ENCODE peak calls at places on chromosomes 1 and 21, in seven cellular contexts. P is heart left ventricle; I is OCI-LY7; V is IMR-90; W is stomach; T is aorta; B is naive thymus-derived CD4-positive, alpha-beta T cell. N is an unnamed sample.

GRCh38 chr1:20634594-20635084 is 1.4 kb downstream of the PINK1 start:
- DNase-seq in W (peak; percentile 68), B (peak; percentile 39), V (peak; percentile 25), I (no peak), T (no peak), P (no peak), N (peak; percentile 30)

GRCh38 chr21:41025057-41025390 is 142.9 kb upstream of the BACE2 start:
- DNase-seq in T (no peak), B (no peak), W (no peak), V (no peak), P (no peak), I (no peak), N (no peak)

GRCh38 chr21:36422279-36423098 is 37.3 kb downstream of the CHAF1B start:
- DNase-seq in W (peak; percentile 66), P (no peak), B (no peak), V (peak; percentile 71), I (peak; percentile 53), T (peak; percentile 75), N (peak; percentile 42)

GRCh38 chr1:19418503-19418971 is 66.8 kb downstream of the CAPZB start:
- DNase-seq in V (peak; percentile 84), W (no peak), I (no peak), B (no peak), T (no peak), P (no peak), N (no peak)

GRCh38 chr1:43525995-43526394 is 4.7 kb upstream of the PTPRF start:
- DNase-seq in P (no peak), I (no peak), T (peak; percentile 46), W (no peak), B (no peak), V (peak; percentile 67), N (peak; percentile 63)

GRCh38 chr1:203086992-203087763 is 1.4 kb upstream of the MYOG start:
- DNase-seq in W (peak; percentile 9), T (no peak), P (no peak), V (no peak), I (no peak), B (no peak), N (no peak)

GRCh38 chr21:31660134-31660565 is 657 bp downstream of the SOD1 start:
- DNase-seq in B (peak; percentile 27), I (peak; percentile 64), W (no peak), V (no peak), T (peak; percentile 87), P (no peak), N (no peak)

GRCh38 chr1:236942431-236942830 is 61.8 kb downstream of the MT1HL1 start:
- DNase-seq in W (no peak), T (no peak), P (no peak), I (no peak), V (no peak), B (no peak), N (no peak)

GRCh38 chr21:45403133-45403824 is 1.7 kb upstream of the COL18A1 start:
- DNase-seq in V (no peak), P (peak; percentile 38), B (no peak), W (no peak), I (no peak), T (peak; percentile 61), N (no peak)

GRCh38 chr1:16175610-16176553 is 20.0 kb upstream of the EPHA2 start:
- DNase-seq in I (no peak), T (peak; percentile 96), V (peak; percentile 91), W (peak; percentile 94), P (peak; percentile 93), B (no peak), N (peak; percentile 84)

GRCh38 chr1:155133799-155134281 is 1.8 kb upstream of the SLC50A1 start:
- DNase-seq in B (no peak), P (no peak), V (no peak), W (no peak), I (no peak), T (no peak), N (no peak)

GRCh38 chr1:47660622-47661021 is 222.8 kb downstream of the FOXD2 start:
- DNase-seq in W (no peak), V (no peak), I (no peak), P (no peak), T (no peak), B (no peak), N (no peak)

GRCh38 chr1:145845514-145846161 is at the start of gene NUDT17:
- DNase-seq in T (peak; percentile 95), W (peak; percentile 84), I (peak; percentile 91), V (peak; percentile 67), P (peak; percentile 90), B (peak; percentile 71), N (peak; percentile 48)

GRCh38 chr21:45872902-45873301 is 108.7 kb upstream of the COL6A1 start:
- DNase-seq in W (no peak), B (no peak), I (no peak), V (no peak), P (no peak), T (peak; percentile 5), N (no peak)

GRCh38 chr1:28579374-28579773 is 12.7 kb upstream of the RAB42 start:
- DNase-seq in W (no peak), V (no peak), T (no peak), P (no peak), I (no peak), B (no peak), N (no peak)

GRCh38 chr1:187146388-187146787 is 317.6 kb downstream of the PLA2G4A start:
- DNase-seq in V (no peak), T (no peak), P (no peak), B (no peak), I (no peak), W (no peak), N (no peak)

GRCh38 chr1:97778718-97779117 is 142.1 kb downstream of the DPYD start:
- DNase-seq in I (no peak), B (no peak), W (no peak), T (no peak), V (peak; percentile 24), P (no peak), N (peak; percentile 10)

GRCh38 chr1:11462224-11462923 is 16.6 kb upstream of the DISP3 start:
- DNase-seq in P (no peak), T (no peak), I (no peak), W (no peak), V (no peak), B (no peak), N (no peak)

GRCh38 chr1:154347961-154348360 is 22.6 kb downstream of the ATP8B2 start:
- DNase-seq in P (no peak), T (no peak), W (no peak), B (no peak), I (no peak), V (no peak), N (no peak)

GRCh38 chr1:13794231-13795187 is 94.5 kb downstream of the PRDM2 start:
- DNase-seq in W (no peak), T (no peak), P (no peak), V (no peak), I (no peak), B (no peak), N (no peak)

GRCh38 chr1:8197493-8198282 is 120.2 kb upstream of the SLC45A1 start:
- DNase-seq in V (peak; percentile 97), W (peak; percentile 58), T (peak; percentile 90), B (no peak), P (peak; percentile 75), I (no peak), N (peak; percentile 98)

GRCh38 chr1:153796786-153797659 is 21.8 kb downstream of the SLC27A3 start:
- DNase-seq in P (no peak), T (peak; percentile 87), B (peak; percentile 80), W (peak; percentile 93), I (peak; percentile 88), V (peak; percentile 61), N (peak; percentile 28)

GRCh38 chr1:13643017-13643416 is 57.0 kb upstream of the PRDM2 start:
- DNase-seq in V (no peak), I (no peak), B (no peak), T (no peak), P (no peak), W (no peak), N (no peak)

GRCh38 chr1:14794136-14794768 is 195.8 kb downstream of the KAZN start:
- DNase-seq in B (no peak), T (no peak), W (no peak), V (no peak), P (no peak), I (no peak), N (peak; percentile 54)

DNA sequence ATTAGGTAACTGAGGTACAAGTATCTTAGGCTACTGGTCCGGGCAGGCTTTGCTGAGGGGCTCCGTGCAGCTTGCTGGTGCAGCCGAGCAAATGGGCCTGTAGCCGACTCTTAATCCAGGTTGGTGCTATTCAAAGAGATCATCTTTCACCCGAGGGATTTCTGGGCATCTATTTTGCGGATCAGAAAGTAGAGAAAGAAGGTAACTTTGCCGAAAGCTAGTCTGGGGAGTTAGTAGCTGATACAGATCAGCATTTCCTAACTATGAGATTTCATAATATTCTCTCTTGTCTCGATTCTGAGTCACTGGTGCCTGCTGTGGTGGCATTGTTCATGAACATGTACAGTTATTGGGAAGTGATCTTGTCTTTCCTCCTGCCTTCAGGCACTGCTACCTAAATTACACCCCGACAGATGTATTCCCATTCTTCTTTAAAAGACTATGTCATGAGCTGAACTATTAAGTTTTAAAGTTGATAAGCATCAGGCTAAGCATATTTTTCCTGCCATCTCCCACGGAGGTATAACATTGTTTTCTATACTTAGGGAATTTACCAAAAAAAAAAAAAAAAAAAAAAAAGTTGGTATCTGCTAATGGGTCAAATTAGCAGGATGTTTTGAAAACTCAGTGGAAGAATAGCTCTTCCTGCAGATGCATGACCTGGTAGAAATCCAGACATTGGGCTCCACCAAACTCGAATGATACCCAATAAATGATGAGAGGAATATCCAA is 57.1 kb downstream of the NFIA start:
- DNase-seq in T (no peak), W (no peak), I (no peak), B (no peak), P (no peak), V (peak; percentile 20), N (peak; percentile 21)
- H3K4me1 ChIP-seq in T (peaks cover 15% of the 10 kb centered on the region), W (peaks cover 28% of the 10 kb centered on the region), I (no peaks in the 10 kb centered on the region), B (no peaks in the 10 kb centered on the region), P (peaks cover 54% of the 10 kb centered on the region), V (peaks cover 3% of the 10 kb centered on the region), N (peaks cover 7% of the 10 kb centered on the region)

GRCh38 chr1:74714429-74715362 is 18.2 kb downstream of the CRYZ start:
- DNase-seq in P (no peak), I (no peak), B (no peak), T (no peak), W (no peak), V (peak; percentile 35), N (no peak)
- H3K4me3 ChIP-seq in P (no peak overlapping the region), I (no peak overlapping the region), B (no peak overlapping the region), T (no peak overlapping the region), W (no peak overlapping the region), V (no peak overlapping the region), N (no peak overlapping the region)

GRCh38 chr1:34754878-34755637 is at the start of gene GJB5:
- DNase-seq in T (peak; percentile 3), B (no peak), P (no peak), I (no peak), W (no peak), V (no peak), N (no peak)
- H3K4me1 ChIP-seq in T (no peaks in the 10 kb centered on the region), B (no peaks in the 10 kb centered on the region), P (no peaks in the 10 kb centered on the region), I (no peaks in the 10 kb centered on the region), W (no peaks in the 10 kb centered on the region), V (no peaks in the 10 kb centered on the region), N (no peaks in the 10 kb centered on the region)

DNA sequence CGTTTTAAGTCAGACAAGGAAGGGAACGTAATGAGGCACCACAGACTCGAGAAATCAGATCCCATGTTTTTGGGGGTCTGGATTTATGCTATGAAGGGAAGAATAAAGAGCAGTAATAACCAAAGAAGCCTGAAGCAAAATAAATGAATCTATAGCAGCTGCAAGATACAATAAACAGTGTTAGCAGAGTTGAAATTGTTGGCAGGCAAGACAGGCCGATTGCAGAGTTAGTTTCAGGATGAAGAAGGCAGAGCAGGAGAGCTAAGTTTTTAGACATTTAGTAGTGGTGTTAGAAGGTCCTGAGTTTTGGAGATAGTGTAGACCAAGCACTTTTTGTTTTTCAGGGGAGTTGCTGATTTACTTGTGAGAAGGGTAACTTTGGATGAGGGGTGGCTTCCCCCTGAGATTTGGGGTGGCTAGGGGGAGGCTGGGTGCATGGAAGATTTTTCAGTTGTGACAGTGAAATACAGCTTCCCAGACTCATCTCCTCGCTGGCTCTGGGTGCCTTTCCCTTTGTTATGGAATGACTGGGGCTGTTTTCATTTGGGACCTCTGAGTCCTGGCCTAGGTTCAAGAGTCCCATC is 571 bp downstream of the DDR2 start:
- DNase-seq in T (no peak), I (no peak), B (no peak), W (no peak), V (peak; percentile 49), P (no peak), N (no peak)
- H3K4me3 ChIP-seq in T (peak overlapping the region; percentile 99), I (no peak overlapping the region), B (no peak overlapping the region), W (peak overlapping the region; percentile 47), V (peak overlapping the region; percentile 76), P (peak overlapping the region; percentile 50), N (peak overlapping the region; percentile 88)